ENCODE peak calls at places on chromosome 5, in eight cellular contexts. One of them, this sample, is unnamed.

GRCh38 chr5:137743031-137743640 is 7.2 kb upstream of the KLHL3 start:
- DNase-seq in DND-41: peak
- DNase-seq in psoas muscle: no peak
- DNase-seq in breast epithelium: no peak
- DNase-seq in thyroid gland: peak
- DNase-seq in A549: peak
- DNase-seq in left lung: no peak
- DNase-seq in left ventricle myocardium inferior: no peak
- DNase-seq in this sample: no peak

GRCh38 chr5:141695627-141696180 is 13.7 kb upstream of the ARAP3 start:
- DNase-seq in DND-41: no peak
- DNase-seq in psoas muscle: no peak
- DNase-seq in breast epithelium: no peak
- DNase-seq in thyroid gland: no peak
- DNase-seq in A549: no peak
- DNase-seq in left lung: no peak
- DNase-seq in left ventricle myocardium inferior: peak
- DNase-seq in this sample: no peak

GRCh38 chr5:43711496-43711895 is 108.5 kb downstream of the NNT start:
- DNase-seq in DND-41: no peak
- DNase-seq in psoas muscle: no peak
- DNase-seq in breast epithelium: no peak
- DNase-seq in thyroid gland: no peak
- DNase-seq in A549: no peak
- DNase-seq in left lung: no peak
- DNase-seq in left ventricle myocardium inferior: no peak
- DNase-seq in this sample: no peak

GRCh38 chr5:32583582-32584232 is 1.6 kb upstream of the SUB1 start:
- DNase-seq in DND-41: no peak
- DNase-seq in psoas muscle: no peak
- DNase-seq in breast epithelium: no peak
- DNase-seq in thyroid gland: no peak
- DNase-seq in A549: no peak
- DNase-seq in left lung: no peak
- DNase-seq in left ventricle myocardium inferior: no peak
- DNase-seq in this sample: peak

GRCh38 chr5:151052834-151053233 is 28.0 kb downstream of the TNIP1 start:
- DNase-seq in DND-41: no peak
- DNase-seq in psoas muscle: no peak
- DNase-seq in breast epithelium: no peak
- DNase-seq in thyroid gland: no peak
- DNase-seq in A549: no peak
- DNase-seq in left lung: no peak
- DNase-seq in left ventricle myocardium inferior: no peak
- DNase-seq in this sample: no peak

GRCh38 chr5:68295772-68296171 is 80.2 kb downstream of the PIK3R1 start:
- DNase-seq in DND-41: no peak
- DNase-seq in psoas muscle: no peak
- DNase-seq in breast epithelium: no peak
- DNase-seq in thyroid gland: peak
- DNase-seq in A549: no peak
- DNase-seq in left lung: peak
- DNase-seq in left ventricle myocardium inferior: no peak
- DNase-seq in this sample: no peak

GRCh38 chr5:606526-607399 is 5.4 kb upstream of the CEP72 start:
- DNase-seq in DND-41: no peak
- DNase-seq in psoas muscle: no peak
- DNase-seq in breast epithelium: no peak
- DNase-seq in thyroid gland: no peak
- DNase-seq in A549: no peak
- DNase-seq in left lung: no peak
- DNase-seq in left ventricle myocardium inferior: no peak
- DNase-seq in this sample: no peak

GRCh38 chr5:133944263-133945230 is 23.9 kb downstream of the C5orf15 start:
- DNase-seq in DND-41: peak
- DNase-seq in psoas muscle: no peak
- DNase-seq in breast epithelium: no peak
- DNase-seq in thyroid gland: peak
- DNase-seq in A549: peak
- DNase-seq in left lung: no peak
- DNase-seq in left ventricle myocardium inferior: no peak
- DNase-seq in this sample: no peak

GRCh38 chr5:177077335-177077734 is 9.4 kb upstream of the FGFR4 start:
- DNase-seq in DND-41: no peak
- DNase-seq in psoas muscle: no peak
- DNase-seq in breast epithelium: no peak
- DNase-seq in thyroid gland: no peak
- DNase-seq in A549: no peak
- DNase-seq in left lung: no peak
- DNase-seq in left ventricle myocardium inferior: no peak
- DNase-seq in this sample: no peak

GRCh38 chr5:95142145-95142544 is 142.7 kb downstream of the MCTP1 start:
- DNase-seq in DND-41: no peak
- DNase-seq in psoas muscle: no peak
- DNase-seq in breast epithelium: no peak
- DNase-seq in thyroid gland: no peak
- DNase-seq in A549: no peak
- DNase-seq in left lung: no peak
- DNase-seq in left ventricle myocardium inferior: no peak
- DNase-seq in this sample: no peak

GRCh38 chr5:41408676-41409443 is 101.5 kb downstream of the PLCXD3 start:
- DNase-seq in DND-41: no peak
- DNase-seq in psoas muscle: no peak
- DNase-seq in breast epithelium: no peak
- DNase-seq in thyroid gland: no peak
- DNase-seq in A549: no peak
- DNase-seq in left lung: no peak
- DNase-seq in left ventricle myocardium inferior: no peak
- DNase-seq in this sample: no peak

GRCh38 chr5:173486355-173486754 is 130.1 kb downstream of the BOD1 start:
- DNase-seq in DND-41: no peak
- DNase-seq in psoas muscle: no peak
- DNase-seq in breast epithelium: peak
- DNase-seq in thyroid gland: no peak
- DNase-seq in A549: no peak
- DNase-seq in left lung: no peak
- DNase-seq in left ventricle myocardium inferior: no peak
- DNase-seq in this sample: no peak

GRCh38 chr5:172867761-172868435 is 33.8 kb downstream of the ERGIC1 start:
- DNase-seq in DND-41: no peak
- DNase-seq in psoas muscle: no peak
- DNase-seq in breast epithelium: no peak
- DNase-seq in thyroid gland: no peak
- DNase-seq in A549: no peak
- DNase-seq in left lung: no peak
- DNase-seq in left ventricle myocardium inferior: no peak
- DNase-seq in this sample: no peak

GRCh38 chr5:88944751-88945507 is 61.9 kb upstream of the MEF2C start:
- DNase-seq in DND-41: no peak
- DNase-seq in psoas muscle: no peak
- DNase-seq in breast epithelium: no peak
- DNase-seq in thyroid gland: peak
- DNase-seq in A549: no peak
- DNase-seq in left lung: no peak
- DNase-seq in left ventricle myocardium inferior: no peak
- DNase-seq in this sample: no peak

GRCh38 chr5:52774005-52774410 is 13.7 kb upstream of the ITGA1 start:
- DNase-seq in DND-41: no peak
- DNase-seq in psoas muscle: no peak
- DNase-seq in breast epithelium: no peak
- DNase-seq in thyroid gland: no peak
- DNase-seq in A549: no peak
- DNase-seq in left lung: no peak
- DNase-seq in left ventricle myocardium inferior: no peak
- DNase-seq in this sample: no peak

GRCh38 chr5:34959323-34959722 is 30.0 kb downstream of the DNAJC21 start:
- DNase-seq in DND-41: no peak
- DNase-seq in psoas muscle: no peak
- DNase-seq in breast epithelium: no peak
- DNase-seq in thyroid gland: no peak
- DNase-seq in A549: no peak
- DNase-seq in left lung: no peak
- DNase-seq in left ventricle myocardium inferior: no peak
- DNase-seq in this sample: peak

GRCh38 chr5:116068028-116068632 is 16.7 kb upstream of the COMMD10 start:
- DNase-seq in DND-41: peak
- DNase-seq in psoas muscle: no peak
- DNase-seq in breast epithelium: no peak
- DNase-seq in thyroid gland: peak
- DNase-seq in A549: peak
- DNase-seq in left lung: no peak
- DNase-seq in left ventricle myocardium inferior: no peak
- DNase-seq in this sample: no peak

GRCh38 chr5:58502032-58502431 is 10.8 kb downstream of the GAPT start:
- DNase-seq in DND-41: no peak
- DNase-seq in psoas muscle: no peak
- DNase-seq in breast epithelium: no peak
- DNase-seq in thyroid gland: no peak
- DNase-seq in A549: no peak
- DNase-seq in left lung: no peak
- DNase-seq in left ventricle myocardium inferior: no peak
- DNase-seq in this sample: no peak
- TF ChIP-seq CTCF in DND-41: no peak
- TF ChIP-seq CTCF in psoas muscle: no peak
- TF ChIP-seq CTCF in breast epithelium: no peak
- TF ChIP-seq CTCF in thyroid gland: no peak
- TF ChIP-seq CTCF in A549: no peak
- TF ChIP-seq CTCF in left lung: no peak
- TF ChIP-seq CTCF in left ventricle myocardium inferior: no peak
- TF ChIP-seq CTCF in this sample: no peak

GRCh38 chr5:158559643-158560042 is 540.1 kb downstream of the EBF1 start:
- DNase-seq in DND-41: no peak
- DNase-seq in psoas muscle: no peak
- DNase-seq in breast epithelium: no peak
- DNase-seq in thyroid gland: no peak
- DNase-seq in A549: no peak
- DNase-seq in left lung: no peak
- DNase-seq in left ventricle myocardium inferior: no peak
- DNase-seq in this sample: no peak
- H3K4me3 ChIP-seq in DND-41: no peak
- H3K4me3 ChIP-seq in psoas muscle: no peak
- H3K4me3 ChIP-seq in breast epithelium: no peak
- H3K4me3 ChIP-seq in thyroid gland: no peak
- H3K4me3 ChIP-seq in A549: no peak
- H3K4me3 ChIP-seq in left lung: no peak
- H3K4me3 ChIP-seq in left ventricle myocardium inferior: no peak
- H3K4me3 ChIP-seq in this sample: peak

GRCh38 chr5:174575043-174575442 is 149.3 kb upstream of the MSX2 start:
- DNase-seq in DND-41: no peak
- DNase-seq in psoas muscle: no peak
- DNase-seq in breast epithelium: no peak
- DNase-seq in thyroid gland: no peak
- DNase-seq in A549: no peak
- DNase-seq in left lung: no peak
- DNase-seq in left ventricle myocardium inferior: no peak
- DNase-seq in this sample: no peak

GRCh38 chr5:174573210-174574014 is 151.0 kb upstream of the MSX2 start:
- DNase-seq in DND-41: no peak
- DNase-seq in psoas muscle: no peak
- DNase-seq in breast epithelium: no peak
- DNase-seq in thyroid gland: no peak
- DNase-seq in A549: no peak
- DNase-seq in left lung: peak
- DNase-seq in left ventricle myocardium inferior: no peak
- DNase-seq in this sample: no peak

GRCh38 chr5:174572591-174572990 is 151.8 kb upstream of the MSX2 start:
- DNase-seq in DND-41: no peak
- DNase-seq in psoas muscle: no peak
- DNase-seq in breast epithelium: no peak
- DNase-seq in thyroid gland: no peak
- DNase-seq in A549: no peak
- DNase-seq in left lung: no peak
- DNase-seq in left ventricle myocardium inferior: no peak
- DNase-seq in this sample: no peak

GRCh38 chr5:174570662-174571061 is 153.7 kb upstream of the MSX2 start:
- DNase-seq in DND-41: no peak
- DNase-seq in psoas muscle: no peak
- DNase-seq in breast epithelium: no peak
- DNase-seq in thyroid gland: no peak
- DNase-seq in A549: no peak
- DNase-seq in left lung: no peak
- DNase-seq in left ventricle myocardium inferior: no peak
- DNase-seq in this sample: no peak

DNA sequence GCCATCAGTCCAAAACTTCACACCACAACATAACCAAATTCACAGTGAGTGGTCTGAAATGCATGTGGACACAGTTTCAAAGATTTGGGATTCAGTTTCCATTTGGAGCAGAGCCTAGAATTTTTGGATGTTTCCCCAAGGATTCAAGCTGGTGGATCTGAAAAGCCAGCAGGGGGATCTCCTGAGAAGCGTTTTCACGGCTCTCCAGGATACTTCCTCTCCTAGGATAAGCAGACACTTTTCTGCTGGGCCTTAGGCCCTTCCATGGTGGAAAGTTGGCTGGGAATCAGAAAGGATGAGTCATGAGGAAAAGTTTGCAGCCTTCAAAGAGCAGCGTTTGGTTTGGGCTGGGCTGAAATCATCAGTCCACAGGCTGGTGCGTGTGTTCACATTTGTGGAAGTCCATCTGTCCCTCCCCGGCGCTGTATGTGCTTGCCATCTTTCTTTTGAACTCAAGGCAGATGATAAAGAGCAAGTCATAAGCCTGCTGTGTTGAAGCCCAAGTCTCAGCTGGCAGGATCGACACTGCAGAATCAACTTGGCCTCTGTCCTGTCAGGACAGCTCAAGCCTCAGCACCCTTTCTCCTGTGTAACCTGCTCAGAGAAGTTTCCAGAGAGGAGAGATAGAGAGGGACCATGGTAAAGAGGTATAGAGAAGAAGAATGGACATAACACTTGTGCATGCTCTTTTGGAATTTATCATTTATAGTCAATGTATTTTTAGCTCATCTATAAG is 152.6 kb upstream of the MSX2 start:
- DNase-seq in DND-41: no peak
- DNase-seq in psoas muscle: peak
- DNase-seq in breast epithelium: peak
- DNase-seq in thyroid gland: peak
- DNase-seq in A549: peak
- DNase-seq in left lung: peak
- DNase-seq in left ventricle myocardium inferior: peak
- DNase-seq in this sample: no peak
- TF ChIP-seq CTCF in DND-41: no peak
- TF ChIP-seq CTCF in psoas muscle: no peak
- TF ChIP-seq CTCF in breast epithelium: no peak
- TF ChIP-seq CTCF in thyroid gland: no peak
- TF ChIP-seq CTCF in A549: peak
- TF ChIP-seq CTCF in left lung: no peak
- TF ChIP-seq CTCF in left ventricle myocardium inferior: peak
- TF ChIP-seq CTCF in this sample: no peak

GRCh38 chr5:73448072-73448432 is 525 bp downstream of the FOXD1 start:
- DNase-seq in DND-41: no peak
- DNase-seq in psoas muscle: peak
- DNase-seq in breast epithelium: no peak
- DNase-seq in thyroid gland: no peak
- DNase-seq in A549: no peak
- DNase-seq in left lung: no peak
- DNase-seq in left ventricle myocardium inferior: no peak
- DNase-seq in this sample: no peak
- H3K4me3 ChIP-seq in DND-41: no peak
- H3K4me3 ChIP-seq in psoas muscle: peak
- H3K4me3 ChIP-seq in breast epithelium: peak
- H3K4me3 ChIP-seq in thyroid gland: no peak
- H3K4me3 ChIP-seq in A549: peak
- H3K4me3 ChIP-seq in left lung: no peak
- H3K4me3 ChIP-seq in left ventricle myocardium inferior: peak
- H3K4me3 ChIP-seq in this sample: peak